ENCODE peak calls at places on chromosomes 11 and 22, in six cellular contexts. R is MM.1S, G is GM23338, T is body of pancreas, S is psoas muscle, Z is stomach. P is an unnamed sample.
A peak's percentile ranks its signal among the peaks of the same experiment; 100 is the strongest.

GRCh38 chr11:122743949-122744876 is 88.7 kb downstream of the UBASH3B start:
- DNase-seq in R (peak; percentile 80), G (no peak), T (no peak), S (no peak), Z (peak; percentile 31), P (no peak)

GRCh38 chr11:69434341-69434960 is 47.0 kb upstream of the LINC01488 start:
- DNase-seq in R (no peak), G (peak; percentile 91), T (no peak), S (no peak), Z (no peak), P (no peak)

GRCh38 chr11:69588270-69588669 is 52.7 kb upstream of the CCND1 start:
- DNase-seq in R (no peak), G (peak; percentile 25), T (no peak), S (no peak), Z (no peak), P (no peak)

GRCh38 chr22:38203855-38204497 is 2.2 kb downstream of the MAFF start:
- DNase-seq in R (no peak), G (no peak), T (no peak), S (no peak), Z (no peak), P (no peak)

GRCh38 chr11:19789840-19790710 is 77.4 kb downstream of the NAV2 start:
- DNase-seq in R (no peak), G (no peak), T (no peak), S (no peak), Z (no peak), P (no peak)

GRCh38 chr11:133172349-133172748 is 360.0 kb downstream of the OPCML start:
- DNase-seq in R (no peak), G (no peak), T (no peak), S (no peak), Z (no peak), P (no peak)

GRCh38 chr11:20056109-20057054 is 103.9 kb downstream of the DBX1 start:
- DNase-seq in R (no peak), G (no peak), T (no peak), S (peak; percentile 30), Z (peak; percentile 67), P (no peak)

GRCh38 chr11:45383229-45383628 is 97.1 kb upstream of the SYT13 start:
- DNase-seq in R (peak; percentile 25), G (no peak), T (no peak), S (no peak), Z (no peak), P (no peak)

GRCh38 chr11:66543263-66544107 is 2.4 kb downstream of the ZDHHC24 start:
- DNase-seq in R (no peak), G (peak; percentile 80), T (no peak), S (no peak), Z (peak; percentile 47), P (no peak)
- TF ChIP-seq CTCF in R (no peak), G (peak; percentile 71), T (no peak), S (peak; percentile 25), Z (no peak), P (no peak)

GRCh38 chr22:22030493-22031182 is 48.1 kb upstream of the TOP3B start:
- DNase-seq in R (peak; percentile 88), G (peak; percentile 47), T (no peak), S (peak; percentile 25), Z (no peak), P (no peak)
- TF ChIP-seq CTCF in R (peak; percentile 89), G (peak; percentile 71), T (no peak), S (no peak), Z (no peak), P (peak; percentile 28)

GRCh38 chr11:55701429-55701828 is 39.4 kb downstream of the OR4C6 start:
- DNase-seq in R (no peak), G (no peak), T (no peak), S (no peak), Z (no peak), P (no peak)

GRCh38 chr11:55707029-55707428 is 45.0 kb downstream of the OR4C6 start:
- DNase-seq in R (peak; percentile 53), G (peak; percentile 55), T (no peak), S (no peak), Z (no peak), P (no peak)
- TF ChIP-seq CTCF in R (peak; percentile 72), G (no peak), T (no peak), S (peak; percentile 21), Z (no peak), P (peak; percentile 58)

GRCh38 chr11:29333993-29334780 is 682.6 kb downstream of the KCNA4 start:
- DNase-seq in R (peak; percentile 38), G (peak; percentile 64), T (no peak), S (no peak), Z (no peak), P (no peak)
- TF ChIP-seq CTCF in R (peak; percentile 58), G (peak; percentile 71), T (no peak), S (peak; percentile 29), Z (no peak), P (peak; percentile 67)

DNA sequence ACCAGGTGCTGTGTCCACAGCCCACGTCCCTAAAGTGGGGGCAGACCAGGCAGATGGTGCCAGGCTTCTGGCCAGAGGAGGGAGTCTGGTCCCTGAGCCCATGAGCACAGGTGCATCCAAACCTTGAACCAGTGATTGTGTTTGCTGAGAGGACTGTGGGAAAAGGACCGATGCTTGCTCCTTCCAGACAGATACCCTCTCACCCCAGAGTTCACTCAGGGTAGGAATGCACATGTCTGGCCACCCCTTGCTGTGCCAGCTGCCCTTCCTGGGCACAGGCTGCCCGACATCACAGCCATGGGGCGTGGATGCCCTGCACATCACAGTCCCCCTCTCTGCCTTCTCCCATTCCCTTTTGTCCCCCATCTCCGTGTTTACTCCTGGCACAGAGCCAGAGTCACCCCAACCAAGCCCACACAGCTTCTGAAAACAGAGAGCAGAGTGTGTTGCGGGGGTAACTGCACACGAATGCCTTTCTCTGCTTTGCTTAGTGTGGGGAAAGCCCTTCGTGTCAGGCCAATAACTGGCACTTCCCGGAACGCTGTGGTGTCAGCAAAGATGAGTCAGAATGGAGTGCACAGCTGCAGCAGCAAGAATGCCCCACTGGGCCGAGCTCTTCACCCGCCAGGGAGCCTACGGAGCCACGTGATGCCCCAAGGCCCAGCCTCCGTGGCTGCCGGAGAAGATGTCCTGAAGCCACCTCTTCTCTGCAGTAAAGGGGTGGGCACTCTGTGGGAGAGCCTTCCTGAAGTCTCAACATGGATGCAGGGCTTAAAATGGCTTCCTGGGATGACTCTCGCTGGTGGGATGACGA is 7.6 kb downstream of the CARS1 start:
- DNase-seq in R (peak; percentile 97), G (no peak), T (peak; percentile 58), S (peak; percentile 88), Z (peak; percentile 76), P (peak; percentile 96)
- TF ChIP-seq CTCF in R (peak; percentile 54), G (no peak), T (no peak), S (peak; percentile 12), Z (no peak), P (peak; percentile 44)

GRCh38 chr22:29885610-29886009 is 2.6 kb downstream of the MTMR3 start:
- DNase-seq in R (no peak), G (no peak), T (no peak), S (no peak), Z (no peak), P (no peak)

GRCh38 chr22:29882716-29883044 is 294 bp upstream of the MTMR3 start:
- DNase-seq in R (no peak), G (no peak), T (no peak), S (no peak), Z (no peak), P (no peak)

GRCh38 chr22:29886601-29887000 is 3.6 kb downstream of the MTMR3 start:
- DNase-seq in R (no peak), G (no peak), T (no peak), S (no peak), Z (no peak), P (no peak)

GRCh38 chr22:29883831-29884139 is 811 bp downstream of the MTMR3 start:
- DNase-seq in R (no peak), G (no peak), T (no peak), S (no peak), Z (no peak), P (no peak)

GRCh38 chr22:29883045-29883830 is at the start of gene MTMR3:
- DNase-seq in R (peak; percentile 90), G (peak; percentile 92), T (peak; percentile 95), S (peak; percentile 94), Z (peak; percentile 97), P (peak; percentile 99)
- TF ChIP-seq CTCF in R (peak; percentile 21), G (peak; percentile 8), T (peak; percentile 53), S (peak; percentile 44), Z (no peak), P (peak; percentile 67)

GRCh38 chr11:62269654-62270278 is at the start of gene SCGB2A2:
- DNase-seq in R (no peak), G (peak; percentile 55), T (no peak), S (no peak), Z (no peak), P (no peak)
- TF ChIP-seq CTCF in R (peak; percentile 44), G (peak; percentile 57), T (no peak), S (peak; percentile 32), Z (no peak), P (no peak)

P was measured in osteocyte.